ENCODE peak calls at places on chromosomes 12 and 14, in six cellular contexts. V is HCT116, R is GM12878, F is H1, P is K562, T is HepG2. B is an unnamed sample. For H4K20me1, the result is how much of the 10 kb centered on the place peaks cover.

GRCh38 chr14:77458249-77458950 is 507 bp downstream of the AHSA1 start:
- DNase-seq in V (no peak), R (no peak), F (no peak), P (peak), T (peak), B (peak)

GRCh38 chr12:115632323-115632722 is 645.2 kb downstream of the MED13L start:
- DNase-seq in V (no peak), R (no peak), F (no peak), P (no peak), T (no peak), B (no peak)

GRCh38 chr12:131946757-131947156 is 3.0 kb upstream of the EP400 start:
- DNase-seq in V (no peak), R (no peak), F (no peak), P (no peak), T (no peak), B (no peak)

GRCh38 chr14:46053221-46053620 is 598.4 kb downstream of the RPL10L start:
- DNase-seq in V (no peak), R (no peak), F (no peak), P (no peak), T (no peak), B (no peak)

GRCh38 chr12:129607293-129607692 is 296.5 kb downstream of the TMEM132D start:
- DNase-seq in V (no peak), R (no peak), F (no peak), P (no peak), T (no peak), B (no peak)

GRCh38 chr14:68552597-68552996 is 240.3 kb downstream of the ZFP36L1 start:
- DNase-seq in V (no peak), R (no peak), F (no peak), P (no peak), T (no peak), B (no peak)

GRCh38 chr14:104770851-104771272 is 17.9 kb downstream of the SIVA1 start:
- DNase-seq in V (no peak), R (no peak), F (no peak), P (no peak), T (no peak), B (peak)

GRCh38 chr14:103855734-103856095 is 8.3 kb upstream of the PPP1R13B start:
- DNase-seq in V (no peak), R (no peak), F (no peak), P (no peak), T (no peak), B (no peak)

GRCh38 chr12:30794591-30795409 is 40.0 kb upstream of the CAPRIN2 start:
- DNase-seq in V (peak), R (no peak), F (no peak), P (no peak), T (peak), B (no peak)

GRCh38 chr14:53630336-53630735 is 326.3 kb downstream of the BMP4 start:
- DNase-seq in V (no peak), R (no peak), F (no peak), P (no peak), T (no peak), B (peak)

GRCh38 chr12:68667286-68667685 is 19.5 kb upstream of the NUP107 start:
- DNase-seq in V (no peak), R (no peak), F (no peak), P (no peak), T (no peak), B (no peak)

GRCh38 chr12:11875414-11875935 is 195.3 kb upstream of the BCL2L14 start:
- DNase-seq in V (peak), R (no peak), F (no peak), P (no peak), T (no peak), B (no peak)

GRCh38 chr12:100554608-100555077 is 18.8 kb upstream of the GAS2L3 start:
- DNase-seq in V (peak), R (no peak), F (no peak), P (peak), T (peak), B (peak)

GRCh38 chr14:98229676-98230366 is 1042.2 kb downstream of the BCL11B start:
- DNase-seq in V (no peak), R (no peak), F (no peak), P (no peak), T (no peak), B (no peak)

GRCh38 chr12:31362115-31362758 is 36.3 kb upstream of the SINHCAF start:
- DNase-seq in V (no peak), R (no peak), F (peak), P (peak), T (peak), B (no peak)

GRCh38 chr12:26870491-26871419 is 37.8 kb upstream of the ITPR2 start:
- DNase-seq in V (peak), R (peak), F (no peak), P (no peak), T (no peak), B (peak)

GRCh38 chr14:59107819-59108218 is 80.6 kb upstream of the DAAM1 start:
- DNase-seq in V (no peak), R (no peak), F (no peak), P (no peak), T (no peak), B (no peak)

GRCh38 chr12:75528272-75528671 is 16.9 kb upstream of the KRR1 start:
- DNase-seq in V (no peak), R (no peak), F (no peak), P (no peak), T (no peak), B (no peak)

GRCh38 chr14:74552623-74553022 is 59.1 kb downstream of the ISCA2 start:
- DNase-seq in V (no peak), R (no peak), F (no peak), P (no peak), T (no peak), B (peak)

GRCh38 chr14:77593501-77593911 is 22.9 kb downstream of the SPTLC2 start:
- DNase-seq in V (no peak), R (peak), F (no peak), P (no peak), T (no peak), B (no peak)

GRCh38 chr12:5031242-5031641 is 12.4 kb upstream of the KCNA5 start:
- DNase-seq in V (no peak), R (no peak), F (no peak), P (no peak), T (no peak), B (no peak)

GRCh38 chr12:80216890-80217559 is 117.7 kb downstream of the OTOGL start:
- DNase-seq in V (no peak), R (peak), F (no peak), P (no peak), T (no peak), B (no peak)

GRCh38 chr12:116053479-116054195 is 223.9 kb downstream of the MED13L start:
- DNase-seq in V (no peak), R (no peak), F (no peak), P (no peak), T (peak), B (no peak)

GRCh38 chr12:131418884-131419283 is 292.0 kb upstream of the SFSWAP start:
- DNase-seq in V (no peak), R (no peak), F (no peak), P (no peak), T (no peak), B (no peak)

GRCh38 chr12:27083861-27084271 is 1.5 kb upstream of the C12orf71 start:
- DNase-seq in V (no peak), R (no peak), F (no peak), P (no peak), T (no peak), B (no peak)

GRCh38 chr14:56487090-56487667 is 92.4 kb upstream of the TMEM260 start:
- DNase-seq in V (peak), R (no peak), F (no peak), P (no peak), T (no peak), B (no peak)

GRCh38 chr14:26896447-26896846 is 298.6 kb upstream of the NOVA1 start:
- DNase-seq in V (no peak), R (no peak), F (no peak), P (no peak), T (no peak), B (no peak)

GRCh38 chr14:41663478-41663845 is 56.8 kb downstream of the LRFN5 start:
- DNase-seq in V (no peak), R (no peak), F (no peak), P (no peak), T (no peak), B (no peak)

GRCh38 chr14:73467377-73467776 is 9.0 kb upstream of the NUMB start:
- DNase-seq in V (no peak), R (no peak), F (no peak), P (peak), T (no peak), B (no peak)

GRCh38 chr14:35420036-35420811 is 15.7 kb upstream of the NFKBIA start:
- DNase-seq in V (no peak), R (no peak), F (no peak), P (no peak), T (no peak), B (peak)

GRCh38 chr12:81255947-81256346 is 178.1 kb downstream of the ACSS3 start:
- DNase-seq in V (no peak), R (no peak), F (no peak), P (no peak), T (no peak), B (no peak)

GRCh38 chr12:104494137-104494815 is 37.5 kb downstream of the CHST11 start:
- DNase-seq in V (no peak), R (peak), F (no peak), P (peak), T (no peak), B (no peak)

GRCh38 chr14:73785834-73786631 is 65.6 kb upstream of the PTGR2 start:
- DNase-seq in V (peak), R (no peak), F (peak), P (peak), T (peak), B (peak)

GRCh38 chr14:75399819-75400678 is 27.8 kb upstream of the JDP2 start:
- DNase-seq in V (no peak), R (no peak), F (no peak), P (no peak), T (no peak), B (peak)

GRCh38 chr14:28242895-28243294 is 523.7 kb upstream of the FOXG1 start:
- DNase-seq in V (no peak), R (no peak), F (no peak), P (no peak), T (no peak), B (no peak)

GRCh38 chr12:65524666-65525065 is 246.2 kb downstream of the MSRB3 start:
- DNase-seq in V (no peak), R (no peak), F (no peak), P (no peak), T (no peak), B (no peak)

GRCh38 chr14:100223332-100224171 is 15.4 kb upstream of the YY1 start:
- DNase-seq in V (no peak), R (no peak), F (no peak), P (no peak), T (peak), B (no peak)

GRCh38 chr14:100222219-100223093 is 16.5 kb upstream of the YY1 start:
- DNase-seq in V (no peak), R (no peak), F (no peak), P (no peak), T (no peak), B (no peak)

GRCh38 chr14:100221419-100222218 is 17.3 kb upstream of the YY1 start:
- DNase-seq in V (no peak), R (no peak), F (peak), P (peak), T (peak), B (no peak)

GRCh38 chr14:100215330-100215885 is 23.5 kb upstream of the YY1 start:
- DNase-seq in V (no peak), R (no peak), F (no peak), P (peak), T (no peak), B (no peak)

GRCh38 chr14:100219126-100219785 is 19.7 kb upstream of the YY1 start:
- DNase-seq in V (no peak), R (no peak), F (no peak), P (no peak), T (no peak), B (no peak)
- H4K20me1 ChIP-seq in V (under half), R (under half), F (under half), P (under half), T (under half), B (under half)

DNA sequence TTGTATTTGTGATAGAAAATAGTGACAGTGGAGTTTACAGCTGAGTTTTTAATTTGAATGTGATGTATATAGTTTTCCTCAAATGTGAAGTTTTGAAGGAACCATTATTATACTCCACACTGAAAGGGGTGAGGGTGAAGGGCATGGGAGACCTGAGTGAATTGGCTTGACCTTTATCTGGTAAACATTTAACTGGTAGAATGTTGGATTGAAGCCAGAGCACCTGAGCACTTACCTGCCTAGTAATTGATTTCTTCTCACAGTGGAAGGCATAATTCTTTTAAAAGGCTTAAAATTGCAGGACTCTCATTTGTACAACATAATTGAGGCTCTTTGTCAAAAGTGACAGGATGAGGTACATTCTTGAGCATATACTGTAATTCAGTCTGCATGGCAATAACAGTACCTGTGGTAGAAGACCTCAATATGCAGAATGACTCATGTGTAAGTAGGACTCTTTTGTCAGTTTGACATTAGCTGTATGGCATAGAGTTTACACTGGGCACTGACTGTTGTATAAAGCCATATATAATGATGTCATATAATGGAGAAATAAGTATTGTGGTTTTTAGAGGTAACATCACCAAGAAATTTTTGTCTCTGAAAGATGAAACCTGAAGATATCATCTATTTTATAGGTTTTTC is 309.6 kb downstream of the TMTC2 start:
- DNase-seq in V (no peak), R (no peak), F (no peak), P (no peak), T (no peak), B (no peak)
- TF ChIP-seq JUND in V (no peak), R (no peak), F (no peak), P (no peak), T (no peak), B (no peak)

GRCh38 chr14:21201732-21202462 is 46.0 kb upstream of the OR5AU1 start:
- DNase-seq in V (no peak), R (no peak), F (no peak), P (no peak), T (no peak), B (no peak)

GRCh38 chr14:21200752-21201461 is 45.0 kb upstream of the OR5AU1 start:
- DNase-seq in V (no peak), R (no peak), F (no peak), P (no peak), T (no peak), B (no peak)

GRCh38 chr14:21204167-21205025 is 48.5 kb upstream of the OR5AU1 start:
- DNase-seq in V (no peak), R (no peak), F (no peak), P (no peak), T (no peak), B (no peak)

GRCh38 chr14:21203470-21204166 is 47.8 kb upstream of the OR5AU1 start:
- DNase-seq in V (no peak), R (no peak), F (no peak), P (no peak), T (peak), B (no peak)

GRCh38 chr14:21202463-21203358 is 46.8 kb upstream of the OR5AU1 start:
- DNase-seq in V (no peak), R (no peak), F (no peak), P (no peak), T (no peak), B (no peak)
- H4K20me1 ChIP-seq in V (under half), R (under half), F (under half), P (under half), T (under half), B (under half)

DNA sequence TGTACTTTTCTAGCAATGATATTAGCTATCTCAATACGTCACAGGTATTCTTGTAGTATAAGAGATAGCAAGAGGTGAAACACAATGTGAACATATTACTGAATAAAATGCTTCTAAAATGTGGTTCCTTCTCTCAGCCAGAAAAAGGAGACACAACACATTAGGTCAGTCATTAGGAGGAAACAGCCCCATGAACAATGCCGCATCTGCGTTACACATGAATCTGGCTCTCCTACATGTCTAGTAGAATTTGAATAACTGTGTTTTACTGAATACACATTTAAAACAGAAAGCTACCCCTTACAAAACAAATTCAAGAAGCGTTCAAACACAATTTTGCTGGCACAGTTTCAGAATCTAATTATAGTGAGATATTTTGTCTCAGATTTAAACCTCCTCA is 51.7 kb downstream of the EFCAB11 start:
- DNase-seq in V (no peak), R (no peak), F (no peak), P (no peak), T (no peak), B (peak)
- TF ChIP-seq JUND in V (no peak), R (no peak), F (no peak), P (no peak), T (no peak), B (no peak)

DNA sequence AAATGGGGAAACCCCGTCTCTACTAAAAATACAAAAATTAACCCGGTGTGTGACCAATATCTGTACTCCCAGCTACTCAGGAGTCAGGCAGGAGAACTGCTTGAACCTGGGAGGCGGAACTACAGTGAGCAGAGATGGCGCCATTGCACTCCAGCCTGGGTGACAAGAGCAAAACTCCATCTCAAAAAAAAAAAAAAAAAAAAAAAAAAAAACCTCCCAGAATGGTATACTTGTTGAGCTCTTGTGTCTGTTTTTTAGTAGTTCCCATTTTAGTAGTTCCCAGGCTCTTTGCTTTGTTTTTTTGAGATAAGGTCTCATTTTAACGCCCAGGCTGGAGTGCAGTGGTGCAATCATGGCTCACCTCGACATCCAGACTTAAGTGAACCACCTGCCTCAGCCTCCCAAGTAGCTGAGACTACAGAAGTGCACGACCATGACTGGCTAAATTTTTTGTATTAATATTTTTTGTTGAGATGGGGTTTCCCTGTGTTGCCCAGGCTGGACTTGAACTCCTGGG is 13.4 kb downstream of the ATXN2 start:
- DNase-seq in V (no peak), R (no peak), F (no peak), P (no peak), T (no peak), B (no peak)
- H4K20me1 ChIP-seq in V (under half), R (under half), F (under half), P (under half), T (under half), B (half or more)